ENCODE peak calls at places on chromosomes 7 and 10, in four cellular contexts. One of them, this sample, is unnamed.

GRCh38 chr10:58017719-58018367 is 249.9 kb downstream of the IPMK start:
- DNase-seq in HCT116: no peak
- DNase-seq in HepG2: no peak
- DNase-seq in K562: peak; percentile 6
- DNase-seq in this sample: no peak

GRCh38 chr7:158409120-158409519 is 178.5 kb downstream of the PTPRN2 start:
- DNase-seq in HepG2: no peak
- DNase-seq in K562: no peak
- DNase-seq in HCT116: no peak
- DNase-seq in this sample: no peak

GRCh38 chr10:96831867-96832720 is at the start of gene LCOR:
- DNase-seq in HepG2: peak; percentile 71
- DNase-seq in K562: peak; percentile 90
- DNase-seq in HCT116: peak; percentile 59
- DNase-seq in this sample: no peak

GRCh38 chr7:668958-669357 is 57.5 kb upstream of the DNAAF5 start:
- DNase-seq in HCT116: no peak
- DNase-seq in HepG2: no peak
- DNase-seq in K562: no peak
- DNase-seq in this sample: no peak

GRCh38 chr10:4622374-4622773 is 203.6 kb upstream of the AKR1E2 start:
- DNase-seq in HCT116: no peak
- DNase-seq in K562: no peak
- DNase-seq in HepG2: no peak
- DNase-seq in this sample: no peak

GRCh38 chr7:35849158-35849831 is 48.4 kb downstream of the SEPTIN7 start:
- DNase-seq in K562: peak; percentile 5
- DNase-seq in HepG2: no peak
- DNase-seq in HCT116: no peak
- DNase-seq in this sample: no peak

GRCh38 chr7:131898418-131898817 is 342.0 kb upstream of the PODXL start:
- DNase-seq in HepG2: no peak
- DNase-seq in K562: no peak
- DNase-seq in HCT116: no peak
- DNase-seq in this sample: no peak

GRCh38 chr7:64625114-64626082 is 40.5 kb upstream of the ZNF107 start:
- DNase-seq in HepG2: no peak
- DNase-seq in HCT116: no peak
- DNase-seq in K562: peak; percentile 48
- DNase-seq in this sample: no peak

GRCh38 chr10:62817120-62817762 is 1.1 kb upstream of the EGR2 start:
- DNase-seq in K562: peak; percentile 58
- DNase-seq in HCT116: no peak
- DNase-seq in HepG2: no peak
- DNase-seq in this sample: no peak

GRCh38 chr10:2460846-2461245 is 606.5 kb upstream of the PFKP start:
- DNase-seq in HCT116: no peak
- DNase-seq in HepG2: no peak
- DNase-seq in K562: no peak
- DNase-seq in this sample: no peak

GRCh38 chr7:46189255-46189790 is 268.3 kb upstream of the IGFBP3 start:
- DNase-seq in HepG2: no peak
- DNase-seq in HCT116: no peak
- DNase-seq in K562: no peak
- DNase-seq in this sample: no peak

GRCh38 chr10:125263551-125263950 is 103.2 kb upstream of the CTBP2 start:
- DNase-seq in HCT116: peak; percentile 85
- DNase-seq in HepG2: peak; percentile 5
- DNase-seq in K562: no peak
- DNase-seq in this sample: peak; percentile 56

GRCh38 chr10:95333997-95334792 is 43.4 kb upstream of the PDLIM1 start:
- DNase-seq in HepG2: no peak
- DNase-seq in K562: no peak
- DNase-seq in HCT116: no peak
- DNase-seq in this sample: no peak

GRCh38 chr10:102300289-102300843 is 55.0 kb downstream of the GBF1 start:
- DNase-seq in K562: no peak
- DNase-seq in HCT116: no peak
- DNase-seq in HepG2: peak; percentile 8
- DNase-seq in this sample: no peak

GRCh38 chr7:83149466-83149865 is 13.2 kb downstream of the PCLO start:
- DNase-seq in HepG2: no peak
- DNase-seq in HCT116: no peak
- DNase-seq in K562: no peak
- DNase-seq in this sample: no peak

GRCh38 chr7:26964409-26964808 is 100.0 kb upstream of the SKAP2 start:
- DNase-seq in HepG2: no peak
- DNase-seq in HCT116: no peak
- DNase-seq in K562: no peak
- DNase-seq in this sample: no peak

GRCh38 chr7:937851-938484 is 16.5 kb downstream of the ADAP1 start:
- DNase-seq in HepG2: no peak
- DNase-seq in K562: no peak
- DNase-seq in HCT116: no peak
- DNase-seq in this sample: no peak

GRCh38 chr7:102079140-102080002 is 207.3 kb upstream of the SH2B2 start:
- DNase-seq in HCT116: no peak
- DNase-seq in HepG2: peak; percentile 10
- DNase-seq in K562: peak; percentile 45
- DNase-seq in this sample: no peak

DNA sequence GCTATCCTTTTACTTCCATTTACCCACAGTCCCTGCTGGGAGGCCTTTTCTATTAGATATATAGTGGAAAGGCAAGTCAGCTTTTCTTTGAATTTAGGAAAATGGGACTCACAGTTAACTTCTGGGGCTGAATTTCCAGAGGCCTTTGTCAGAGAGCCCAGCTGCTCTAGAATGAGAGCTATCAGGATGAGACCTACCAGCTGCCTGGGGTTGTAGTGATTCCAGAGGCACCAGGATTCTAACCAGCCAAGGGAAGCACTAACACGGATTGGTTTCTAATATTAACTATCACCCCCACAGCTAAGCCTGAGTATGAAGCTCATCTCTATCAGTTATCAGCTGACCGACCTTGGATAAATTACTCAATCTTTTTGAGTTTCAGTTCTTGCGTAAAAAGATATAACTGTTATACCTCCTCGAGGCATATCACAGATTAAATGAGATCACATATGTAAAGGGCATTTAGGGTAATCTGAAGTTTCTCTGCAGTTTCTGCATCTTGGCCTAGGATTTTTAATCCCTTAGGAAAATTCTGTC is 56.6 kb upstream of the CALD1 start:
- DNase-seq in HepG2: no peak
- DNase-seq in K562: no peak
- DNase-seq in HCT116: no peak
- DNase-seq in this sample: no peak
- TF ChIP-seq SIN3A in HepG2: no peak
- TF ChIP-seq SIN3A in K562: no peak
- TF ChIP-seq SIN3A in HCT116: no peak
- TF ChIP-seq SIN3A in this sample: no peak

GRCh38 chr10:104492349-104492940 is 138.8 kb downstream of the CFAP58 start:
- DNase-seq in K562: no peak
- DNase-seq in HCT116: no peak
- DNase-seq in HepG2: no peak
- DNase-seq in this sample: no peak
- TF ChIP-seq TCF7L2 in K562: no peak
- TF ChIP-seq TCF7L2 in HCT116: no peak
- TF ChIP-seq TCF7L2 in HepG2: no peak
- TF ChIP-seq TCF7L2 in this sample: no peak

GRCh38 chr7:55158983-55159382 is 140.2 kb downstream of the EGFR start:
- DNase-seq in K562: no peak
- DNase-seq in HCT116: no peak
- DNase-seq in HepG2: no peak
- DNase-seq in this sample: no peak

GRCh38 chr7:55162476-55162875 is 143.7 kb downstream of the EGFR start:
- DNase-seq in HepG2: no peak
- DNase-seq in HCT116: no peak
- DNase-seq in K562: no peak
- DNase-seq in this sample: no peak

GRCh38 chr7:55161154-55161687 is 142.4 kb downstream of the EGFR start:
- DNase-seq in HepG2: no peak
- DNase-seq in K562: no peak
- DNase-seq in HCT116: no peak
- DNase-seq in this sample: no peak

GRCh38 chr7:55158541-55158940 is 139.7 kb downstream of the EGFR start:
- DNase-seq in K562: no peak
- DNase-seq in HCT116: no peak
- DNase-seq in HepG2: no peak
- DNase-seq in this sample: no peak

DNA sequence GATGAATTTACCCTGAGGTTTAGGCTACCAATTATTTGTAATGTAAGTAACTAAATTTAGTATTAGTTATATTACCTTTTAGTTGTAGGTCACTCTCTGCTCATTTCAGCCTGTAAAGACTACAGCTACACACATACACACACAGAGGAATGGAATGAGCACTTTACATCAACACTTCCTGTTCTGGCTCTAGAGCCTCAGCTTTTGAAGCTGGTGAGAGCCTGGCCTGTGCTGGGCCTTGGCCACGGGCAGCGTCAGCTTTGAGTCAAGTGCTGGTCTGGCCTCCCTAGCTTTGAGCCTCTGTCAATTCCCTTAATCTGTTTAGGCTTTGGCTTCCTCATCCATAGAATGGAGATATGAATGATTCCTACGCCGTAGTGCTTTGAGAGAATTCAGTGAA is 141.7 kb downstream of the EGFR start:
- DNase-seq in K562: no peak
- DNase-seq in HepG2: no peak
- DNase-seq in HCT116: no peak
- DNase-seq in this sample: no peak
- TF ChIP-seq SIN3A in K562: no peak
- TF ChIP-seq SIN3A in HepG2: no peak
- TF ChIP-seq SIN3A in HCT116: no peak
- TF ChIP-seq SIN3A in this sample: no peak

DNA sequence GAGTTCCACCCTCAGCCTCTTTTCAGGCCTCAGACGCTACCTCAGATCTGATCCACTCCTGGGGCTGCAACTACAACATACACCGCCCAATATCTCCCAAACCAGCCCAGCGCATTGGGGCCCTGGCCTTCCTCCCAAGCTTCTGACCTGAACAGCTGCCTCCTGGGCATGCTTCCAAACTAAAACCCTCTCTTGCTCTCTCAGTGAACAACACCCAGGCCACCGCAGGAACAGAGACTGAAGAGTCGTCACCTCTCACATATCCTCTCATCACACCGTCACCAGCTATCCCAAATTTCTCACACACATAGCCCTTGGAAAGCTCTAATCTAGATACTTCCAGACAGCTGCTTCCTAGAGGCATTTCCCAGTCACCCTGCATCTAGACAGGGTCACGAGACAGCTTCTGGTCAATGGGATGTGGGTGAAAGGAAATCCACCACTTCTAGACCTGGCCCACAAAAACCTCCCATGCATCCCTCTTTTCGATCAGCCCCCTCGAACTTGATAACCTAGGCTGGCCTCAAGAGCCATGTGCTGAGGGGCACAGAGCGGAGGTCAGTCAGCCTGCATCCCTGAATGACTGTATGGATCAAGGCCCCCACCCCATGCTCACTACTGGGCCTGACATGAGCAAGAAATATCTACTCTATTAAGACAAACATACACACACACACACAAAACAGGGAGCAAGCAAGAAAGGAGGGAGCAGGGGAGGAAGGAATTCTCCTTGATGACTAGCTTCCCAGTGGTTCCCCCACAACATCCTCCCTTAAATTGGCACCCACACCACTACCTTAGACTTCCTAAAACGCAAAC is 1.8 kb downstream of the PARP12 start:
- DNase-seq in K562: peak; percentile 90
- DNase-seq in HepG2: no peak
- DNase-seq in HCT116: no peak
- DNase-seq in this sample: no peak
- TF ChIP-seq TCF7L2 in K562: no peak
- TF ChIP-seq TCF7L2 in HepG2: no peak
- TF ChIP-seq TCF7L2 in HCT116: no peak
- TF ChIP-seq TCF7L2 in this sample: no peak

GRCh38 chr10:121611431-121612159 is 13.4 kb upstream of the FGFR2 start:
- DNase-seq in HepG2: no peak
- DNase-seq in K562: no peak
- DNase-seq in HCT116: no peak
- DNase-seq in this sample: no peak
- TF ChIP-seq SIN3A in HepG2: no peak
- TF ChIP-seq SIN3A in K562: no peak
- TF ChIP-seq SIN3A in HCT116: no peak
- TF ChIP-seq SIN3A in this sample: no peak

DNA sequence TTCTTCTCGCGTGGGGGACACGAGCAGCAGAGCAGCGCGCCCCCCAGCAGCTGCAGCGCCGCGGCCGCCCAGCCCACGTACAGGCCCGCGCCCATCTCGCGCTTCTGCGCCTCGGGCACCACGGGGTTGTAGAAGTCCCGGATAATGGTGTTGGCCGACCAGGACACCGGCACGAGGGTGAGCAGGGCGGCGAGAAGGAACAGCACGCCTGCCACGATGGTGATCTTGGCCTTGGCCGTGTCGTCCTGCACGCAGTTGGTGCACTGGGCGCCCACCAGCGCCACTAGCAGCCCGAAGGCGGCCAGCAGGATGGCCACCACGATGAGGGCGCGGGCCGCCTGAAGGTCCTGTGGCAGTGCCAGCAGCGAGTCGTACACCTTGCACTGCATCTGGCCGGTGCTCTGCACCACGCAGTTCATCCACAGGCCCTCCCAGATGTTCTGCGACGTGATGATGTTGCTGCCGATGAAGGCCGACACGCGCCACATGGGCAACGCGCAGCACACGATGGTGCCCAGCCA is 529 bp downstream of the CLDN3 start:
- DNase-seq in HCT116: no peak
- DNase-seq in HepG2: no peak
- DNase-seq in K562: no peak
- DNase-seq in this sample: no peak
- TF ChIP-seq TCF7L2 in HCT116: no peak
- TF ChIP-seq TCF7L2 in HepG2: no peak
- TF ChIP-seq TCF7L2 in K562: no peak
- TF ChIP-seq TCF7L2 in this sample: no peak